ENCODE peak calls at places on chromosomes 13 and 19, in four cellular contexts. D, T, K and I are unnamed samples.

GRCh38 chr19:39199025-39199424 is 2.3 kb downstream of the NCCRP1 start:
- DNase-seq in T (no peak), K (peak), D (no peak), I (peak)

GRCh38 chr13:110702591-110703526 is 3.1 kb downstream of the CARS2 start:
- DNase-seq in K (peak), T (no peak), D (peak), I (no peak)

GRCh38 chr13:83819611-83820010 is 62.7 kb downstream of the SLITRK1 start:
- DNase-seq in K (no peak), T (no peak), D (no peak), I (no peak)

GRCh38 chr19:44553478-44554171 is 24.1 kb upstream of the CEACAM20 start:
- DNase-seq in D (peak), T (no peak), K (no peak), I (no peak)

GRCh38 chr13:32139251-32139650 is 107.7 kb downstream of the FRY start:
- DNase-seq in D (no peak), T (no peak), K (no peak), I (no peak)

GRCh38 chr19:10961073-10961762 is 388 bp downstream of the SMARCA4 start:
- DNase-seq in D (peak), T (peak), K (no peak), I (peak)

GRCh38 chr19:44050740-44051653 is 839 bp upstream of the ZNF223 start:
- DNase-seq in T (no peak), D (peak), K (peak), I (no peak)

GRCh38 chr19:52584686-52585085 is 14.6 kb downstream of the ZNF701 start:
- DNase-seq in D (no peak), K (no peak), T (no peak), I (no peak)

GRCh38 chr19:54029930-54030490 is 33.7 kb downstream of the VSTM1 start:
- DNase-seq in K (peak), T (peak), D (peak), I (peak)

GRCh38 chr19:6071103-6071485 is 39.2 kb downstream of the RFX2 start:
- DNase-seq in K (no peak), D (no peak), T (no peak), I (no peak)